ENCODE peak calls at places on chromosomes 6 and 20, in four cellular contexts. N is fibroblast of lung, V is astrocyte of the cerebellum, U is fibroblast of mammary gland. J is an unnamed sample.

GRCh38 chr6:158514176-158514575 is 45.7 kb upstream of the TMEM181 start:
- DNase-seq in N (no peak), V (no peak), U (no peak), J (no peak)

GRCh38 chr20:34904202-34904621 is 27.8 kb downstream of the ACSS2 start:
- DNase-seq in N (no peak), V (no peak), U (peak), J (no peak)

GRCh38 chr6:133890941-133891813 is 2.3 kb downstream of the TCF21 start:
- DNase-seq in N (peak), V (no peak), U (peak), J (no peak)

GRCh38 chr20:9119776-9120175 is 50.9 kb downstream of the PLCB4 start:
- DNase-seq in N (no peak), V (no peak), U (no peak), J (no peak)

GRCh38 chr6:167644404-167645132 is 182.1 kb upstream of the AFDN start:
- DNase-seq in N (no peak), V (no peak), U (no peak), J (no peak)

GRCh38 chr6:12331474-12331873 is 41.3 kb downstream of the EDN1 start:
- DNase-seq in N (no peak), V (no peak), U (no peak), J (no peak)

GRCh38 chr20:44759595-44759994 is 13.9 kb downstream of the KCNK15 start:
- DNase-seq in N (no peak), V (no peak), U (no peak), J (no peak)

GRCh38 chr6:6684365-6684833 is 95.9 kb downstream of the LY86 start:
- DNase-seq in N (no peak), V (no peak), U (no peak), J (no peak)

GRCh38 chr20:37727247-37727956 is 33.6 kb downstream of the CTNNBL1 start:
- DNase-seq in N (no peak), V (no peak), U (peak), J (no peak)

GRCh38 chr6:72560721-72561593 is 60.9 kb upstream of the KCNQ5 start:
- DNase-seq in N (peak), V (no peak), U (peak), J (no peak)

GRCh38 chr6:85449388-85449817 is 480 bp upstream of the NT5E start:
- DNase-seq in N (peak), V (peak), U (peak), J (no peak)

GRCh38 chr6:43950206-43950605 is 177.0 kb downstream of the MRPL14 start:
- DNase-seq in N (no peak), V (no peak), U (no peak), J (no peak)

GRCh38 chr6:131349199-131349598 is 213.9 kb downstream of the AKAP7 start:
- DNase-seq in N (no peak), V (no peak), U (no peak), J (no peak)

GRCh38 chr20:56995635-56996075 is 270.8 kb downstream of the BMP7 start:
- DNase-seq in N (no peak), V (no peak), U (peak), J (no peak)

GRCh38 chr6:29553268-29554057 is 6.1 kb downstream of the UBD start:
- DNase-seq in N (peak), V (no peak), U (peak), J (peak)

GRCh38 chr20:62481441-62482135 is 5.8 kb upstream of the GATA5 start:
- DNase-seq in N (no peak), V (no peak), U (no peak), J (no peak)

GRCh38 chr6:138582573-138582972 is 83.3 kb upstream of the NHSL1 start:
- DNase-seq in N (no peak), V (no peak), U (no peak), J (no peak)

GRCh38 chr6:7728855-7729590 is 3.1 kb downstream of the BMP6 start:
- DNase-seq in N (no peak), V (no peak), U (no peak), J (no peak)

GRCh38 chr6:39362487-39362865 is 40.0 kb upstream of the KCNK16 start:
- DNase-seq in N (peak), V (no peak), U (no peak), J (no peak)

GRCh38 chr6:165847407-165848098 is 184.5 kb upstream of the PDE10A start:
- DNase-seq in N (peak), V (peak), U (peak), J (no peak)

GRCh38 chr6:106417572-106418147 is 57.1 kb downstream of the CRYBG1 start:
- DNase-seq in N (no peak), V (no peak), U (no peak), J (no peak)

GRCh38 chr20:9978395-9979004 is 56.3 kb upstream of the ANKEF1 start:
- DNase-seq in N (peak), V (peak), U (peak), J (peak)

GRCh38 chr6:14326774-14327173 is 209.2 kb downstream of the CD83 start:
- DNase-seq in N (no peak), V (no peak), U (no peak), J (no peak)

GRCh38 chr6:22975079-22975478 is 405.7 kb downstream of the HDGFL1 start:
- DNase-seq in N (no peak), V (no peak), U (no peak), J (no peak)

GRCh38 chr6:113599444-113599843 is 257.7 kb upstream of the MARCKS start:
- DNase-seq in N (peak), V (no peak), U (no peak), J (no peak)

GRCh38 chr20:49870261-49870660 is 45.1 kb downstream of the SPATA2 start:
- DNase-seq in N (no peak), V (no peak), U (no peak), J (no peak)

GRCh38 chr6:73504160-73504559 is 16.7 kb downstream of the EEF1A1 start:
- DNase-seq in N (no peak), V (no peak), U (no peak), J (no peak)

GRCh38 chr20:53839423-53840176 is 230.8 kb downstream of the BCAS1 start:
- DNase-seq in N (no peak), V (no peak), U (no peak), J (no peak)

GRCh38 chr6:33746036-33746600 is 587 bp downstream of the IP6K3 start:
- DNase-seq in N (peak), V (no peak), U (peak), J (no peak)

GRCh38 chr6:33747823-33748222 is 1.1 kb upstream of the IP6K3 start:
- DNase-seq in N (no peak), V (no peak), U (no peak), J (no peak)

GRCh38 chr6:33744895-33745546 is 1.7 kb downstream of the IP6K3 start:
- DNase-seq in N (no peak), V (no peak), U (no peak), J (no peak)

GRCh38 chr6:33745558-33745957 is 1.1 kb downstream of the IP6K3 start:
- DNase-seq in N (peak), V (no peak), U (peak), J (no peak)

GRCh38 chr6:33746651-33747100 is at the start of gene IP6K3:
- DNase-seq in N (peak), V (no peak), U (no peak), J (no peak)
- H3K4me3 ChIP-seq in N (peak), V (no peak), U (no peak), J (no peak)

GRCh38 chr6:120903836-120904235 is 430.4 kb downstream of the TBC1D32 start:
- DNase-seq in N (no peak), V (no peak), U (no peak), J (no peak)
- TF ChIP-seq CTCF in N (no peak), V (no peak), U (no peak), J (no peak)

DNA sequence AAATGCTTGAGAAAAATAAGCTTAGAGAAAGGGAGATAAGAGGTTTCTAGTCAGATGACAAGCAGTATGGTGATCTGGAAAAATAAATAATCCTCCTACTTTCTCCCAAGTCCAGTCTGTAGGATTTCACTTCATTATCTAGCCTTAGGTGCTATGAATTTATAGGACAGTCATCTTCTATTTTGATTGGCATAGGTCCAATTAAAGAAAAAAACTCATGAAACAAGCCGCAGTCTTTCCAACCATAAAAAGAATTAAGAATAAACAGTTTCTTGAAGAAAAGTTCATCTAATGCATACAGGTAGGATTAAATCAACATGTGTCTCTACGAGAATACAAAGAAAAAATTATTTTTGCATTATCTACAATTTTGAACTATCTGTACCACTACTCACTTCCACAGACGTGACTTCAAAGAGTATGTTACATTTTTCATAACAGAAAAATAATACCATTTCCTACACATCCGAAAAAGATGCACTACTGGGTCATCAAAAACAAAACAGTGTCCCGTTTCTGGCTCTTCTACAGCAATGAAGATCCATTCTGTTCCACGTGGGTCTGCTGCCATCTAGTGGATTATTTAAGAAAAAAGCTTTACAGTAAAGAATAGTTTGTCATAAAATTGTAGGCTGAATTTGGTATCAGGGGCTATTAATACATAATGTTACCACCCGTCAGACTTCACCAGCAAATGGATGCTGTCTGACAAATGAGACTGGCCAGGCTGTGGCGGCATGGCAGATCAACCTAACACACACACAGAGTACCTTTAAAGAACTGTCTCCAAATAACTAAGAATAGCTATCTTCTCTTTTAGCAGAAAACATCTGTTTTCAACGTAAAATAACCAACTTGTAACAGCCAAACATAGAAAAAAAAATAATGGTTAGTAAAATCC is 28.9 kb downstream of the STX7 start:
- DNase-seq in N (peak), V (peak), U (peak), J (peak)
- H3K4me3 ChIP-seq in N (no peak), V (no peak), U (no peak), J (no peak)

DNA sequence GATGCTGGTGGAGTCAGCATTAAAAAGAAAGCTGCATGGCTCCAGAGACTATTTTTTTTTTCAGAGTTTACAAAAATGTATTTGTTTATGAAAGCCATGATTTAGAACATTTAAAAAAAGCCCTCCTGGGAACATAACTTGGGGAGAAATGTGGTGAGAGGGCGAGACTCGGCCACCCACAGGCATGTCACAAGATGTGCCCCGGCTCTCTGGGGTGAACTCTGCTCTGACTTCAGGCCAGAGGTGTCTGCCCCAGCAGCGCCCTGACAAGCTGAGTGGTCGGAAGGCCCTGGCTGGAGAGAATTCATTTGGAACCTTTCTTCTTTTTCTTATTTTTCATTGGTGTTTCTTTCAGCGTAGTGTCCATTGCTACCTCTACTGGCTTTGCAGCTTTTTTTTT is 21.7 kb upstream of the RFPL4B start:
- DNase-seq in N (peak), V (no peak), U (no peak), J (no peak)
- TF ChIP-seq CTCF in N (no peak), V (no peak), U (no peak), J (no peak)

GRCh38 chr6:16757332-16757731 is 3.9 kb downstream of the ATXN1 start:
- DNase-seq in N (no peak), V (no peak), U (peak), J (no peak)
- H3K4me3 ChIP-seq in N (no peak), V (no peak), U (no peak), J (no peak)